ENCODE peak calls at places on chromosome 7, in six cellular contexts. F is spleen, D is HCT116, G is sigmoid colon, A is suprapubic skin, M is endothelial cell of umbilical vein. K is an unnamed sample.

GRCh38 chr7:68733219-68734143 is 864.8 kb upstream of the AUTS2 start:
- DNase-seq in F (no peak), D (no peak), G (no peak), A (no peak), M (no peak), K (no peak)

GRCh38 chr7:106717997-106718871 is 57.3 kb upstream of the CCDC71L start:
- DNase-seq in F (no peak), D (peak; percentile 87), G (no peak), A (no peak), M (peak; percentile 98), K (peak; percentile 28)

GRCh38 chr7:121048195-121048594 is 59.7 kb downstream of the CPED1 start:
- DNase-seq in F (no peak), D (no peak), G (no peak), A (no peak), M (no peak), K (no peak)

GRCh38 chr7:141874787-141875186 is 33.5 kb upstream of the PRSS37 start:
- DNase-seq in F (no peak), D (no peak), G (no peak), A (no peak), M (no peak), K (no peak)

GRCh38 chr7:92359801-92360200 is 87.5 kb upstream of the GATAD1 start:
- DNase-seq in F (no peak), D (no peak), G (no peak), A (no peak), M (no peak), K (no peak)

GRCh38 chr7:54864718-54865117 is 105.7 kb upstream of the SEC61G start:
- DNase-seq in F (no peak), D (no peak), G (no peak), A (no peak), M (no peak), K (no peak)

GRCh38 chr7:137142376-137142775 is 201.2 kb downstream of the PTN start:
- DNase-seq in F (no peak), D (no peak), G (no peak), A (no peak), M (no peak), K (no peak)

GRCh38 chr7:2926898-2927405 is 82.8 kb upstream of the GNA12 start:
- DNase-seq in F (no peak), D (no peak), G (peak; percentile 44), A (peak; percentile 74), M (no peak), K (no peak)

GRCh38 chr7:111239437-111239836 is 148.5 kb downstream of the LRRN3 start:
- DNase-seq in F (no peak), D (no peak), G (no peak), A (no peak), M (no peak), K (no peak)

GRCh38 chr7:46478046-46478445 is 557.0 kb upstream of the IGFBP3 start:
- DNase-seq in F (no peak), D (no peak), G (no peak), A (no peak), M (no peak), K (no peak)

GRCh38 chr7:12178317-12178716 is 32.8 kb upstream of the TMEM106B start:
- DNase-seq in F (no peak), D (no peak), G (no peak), A (no peak), M (no peak), K (no peak)

GRCh38 chr7:128115326-128115820 is 84.1 kb upstream of the LRRC4 start:
- DNase-seq in F (no peak), D (no peak), G (peak; percentile 45), A (peak; percentile 38), M (no peak), K (no peak)

GRCh38 chr7:139602143-139602722 is 78.7 kb downstream of the CLEC2L start:
- DNase-seq in F (no peak), D (peak; percentile 15), G (no peak), A (no peak), M (peak; percentile 49), K (no peak)

GRCh38 chr7:57339198-57339944 is 110.6 kb upstream of the ZNF716 start:
- DNase-seq in F (no peak), D (no peak), G (no peak), A (no peak), M (no peak), K (no peak)

GRCh38 chr7:124720195-124720594 is 45.4 kb downstream of the GPR37 start:
- DNase-seq in F (no peak), D (no peak), G (no peak), A (no peak), M (no peak), K (no peak)

GRCh38 chr7:104207348-104207730 is 474 bp downstream of the ORC5 start:
- DNase-seq in F (no peak), D (no peak), G (no peak), A (no peak), M (peak; percentile 60), K (no peak)

GRCh38 chr7:37921340-37921805 is 933 bp downstream of the EPDR1 start:
- DNase-seq in F (no peak), D (no peak), G (no peak), A (no peak), M (no peak), K (no peak)

GRCh38 chr7:151756076-151756731 is 120.7 kb downstream of the PRKAG2 start:
- DNase-seq in F (no peak), D (peak; percentile 26), G (no peak), A (no peak), M (peak; percentile 26), K (no peak)

GRCh38 chr7:90769036-90769435 is 172.9 kb downstream of the CDK14 start:
- DNase-seq in F (no peak), D (no peak), G (no peak), A (no peak), M (no peak), K (no peak)

GRCh38 chr7:91351374-91351773 is 87.1 kb downstream of the FZD1 start:
- DNase-seq in F (no peak), D (no peak), G (no peak), A (no peak), M (peak; percentile 74), K (no peak)

GRCh38 chr7:151871904-151872303 is 5.0 kb downstream of the PRKAG2 start:
- DNase-seq in F (peak; percentile 43), D (no peak), G (no peak), A (no peak), M (no peak), K (no peak)

GRCh38 chr7:43629857-43630256 is 46.9 kb downstream of the STK17A start:
- DNase-seq in F (no peak), D (no peak), G (no peak), A (no peak), M (no peak), K (no peak)

GRCh38 chr7:35624299-35625186 is 70.4 kb downstream of the HERPUD2 start:
- DNase-seq in F (no peak), D (peak; percentile 23), G (no peak), A (no peak), M (peak; percentile 49), K (peak; percentile 28)

GRCh38 chr7:38822556-38822955 is 86.4 kb downstream of the VPS41 start:
- DNase-seq in F (no peak), D (no peak), G (no peak), A (no peak), M (no peak), K (no peak)

GRCh38 chr7:97390915-97391593 is 273.6 kb downstream of the SDHAF3 start:
- DNase-seq in F (no peak), D (no peak), G (no peak), A (no peak), M (no peak), K (no peak)

GRCh38 chr7:88013981-88014380 is 79.9 kb downstream of the ADAM22 start:
- DNase-seq in F (no peak), D (no peak), G (no peak), A (no peak), M (no peak), K (no peak)

GRCh38 chr7:158633055-158633956 is 45.7 kb upstream of the PTPRN2 start:
- DNase-seq in F (no peak), D (no peak), G (no peak), A (no peak), M (no peak), K (no peak)

DNA sequence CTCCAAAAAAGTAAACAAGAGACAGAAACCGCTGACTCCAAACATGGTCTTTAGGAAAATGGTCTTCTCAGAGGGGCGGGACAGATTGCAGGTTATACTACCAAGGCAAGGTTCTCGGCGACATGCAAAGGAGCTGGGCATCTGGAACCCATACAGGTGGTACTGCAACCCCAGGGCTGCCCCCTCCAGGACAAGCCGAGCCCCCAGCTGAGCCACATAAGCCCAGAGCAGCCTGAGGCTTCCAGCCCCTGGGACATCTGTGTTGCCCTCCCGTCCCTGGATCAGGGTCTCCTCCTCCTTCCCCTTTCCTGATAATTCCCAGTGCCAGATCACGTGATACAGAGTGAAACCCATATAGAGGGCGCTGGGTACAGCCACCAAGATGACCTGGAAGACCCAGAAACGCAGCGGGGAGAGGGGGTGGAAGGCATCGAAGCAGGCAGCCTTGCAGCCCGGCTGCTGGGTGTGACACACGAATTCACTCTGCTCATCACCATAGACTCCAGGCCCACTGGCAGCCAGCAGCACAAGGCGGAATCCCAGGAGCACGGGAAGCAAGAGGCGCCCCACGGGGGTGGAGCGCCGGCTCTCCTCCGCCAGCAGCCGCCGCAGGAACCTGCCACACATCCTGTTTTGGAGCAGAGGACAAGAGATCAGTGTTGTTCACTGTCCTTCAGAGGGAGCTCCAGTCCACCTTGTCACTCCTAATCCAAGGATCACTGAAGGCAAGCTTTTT is at the start of gene GJC3:
- DNase-seq in F (peak; percentile 86), D (peak; percentile 49), G (peak; percentile 71), A (no peak), M (peak; percentile 80), K (peak; percentile 48)
- TF ChIP-seq POLR2AphosphoS5 in F (peak; percentile 27), D (no peak), G (no peak), A (no peak), M (no peak), K (no peak)

GRCh38 chr7:130932667-130933432 is 198.8 kb upstream of the KLF14 start:
- DNase-seq in F (no peak), D (no peak), G (no peak), A (no peak), M (no peak), K (no peak)

GRCh38 chr7:130930710-130931109 is 196.7 kb upstream of the KLF14 start:
- DNase-seq in F (no peak), D (no peak), G (no peak), A (no peak), M (no peak), K (no peak)

GRCh38 chr7:130932088-130932487 is 198.1 kb upstream of the KLF14 start:
- DNase-seq in F (no peak), D (no peak), G (no peak), A (no peak), M (no peak), K (no peak)

GRCh38 chr7:130927564-130927963 is 193.6 kb upstream of the KLF14 start:
- DNase-seq in F (no peak), D (no peak), G (no peak), A (no peak), M (no peak), K (no peak)

GRCh38 chr7:130930260-130930659 is 196.3 kb upstream of the KLF14 start:
- DNase-seq in F (peak; percentile 88), D (no peak), G (no peak), A (no peak), M (no peak), K (no peak)
- TF ChIP-seq POLR2A in F (peak; percentile 8), D (no peak), G (no peak), A (no peak), M (no peak), K (no peak)

GRCh38 chr7:32242436-32242835 is 172.2 kb upstream of the PDE1C start:
- DNase-seq in F (no peak), D (no peak), G (no peak), A (no peak), M (no peak), K (no peak)
- TF ChIP-seq POLR2AphosphoS5 in F (no peak), D (no peak), G (no peak), A (no peak), M (no peak), K (no peak)

GRCh38 chr7:102472126-102473041 is 6.3 kb downstream of the POLR2J start:
- DNase-seq in F (peak; percentile 78), D (no peak), G (peak; percentile 61), A (peak; percentile 64), M (no peak), K (no peak)
- TF ChIP-seq POLR2A in F (no peak), D (no peak), G (no peak), A (no peak), M (no peak), K (no peak)